ENCODE peak calls at places on chromosome 1, in six cellular contexts. One of them, this sample, is unnamed.

GRCh38 chr1:201737350-201738060 is 91.5 kb upstream of the IPO9 start:
- DNase-seq in sigmoid colon: peak
- DNase-seq in aorta: no peak
- DNase-seq in psoas muscle: peak
- DNase-seq in esophagus squamous epithelium: no peak
- DNase-seq in transverse colon: peak
- DNase-seq in this sample: no peak

GRCh38 chr1:183238071-183238470 is 52.0 kb downstream of the LAMC2 start:
- DNase-seq in sigmoid colon: no peak
- DNase-seq in aorta: no peak
- DNase-seq in psoas muscle: no peak
- DNase-seq in esophagus squamous epithelium: no peak
- DNase-seq in transverse colon: no peak
- DNase-seq in this sample: no peak

GRCh38 chr1:247639381-247639981 is 34.1 kb downstream of the OR2G3 start:
- DNase-seq in sigmoid colon: peak
- DNase-seq in aorta: peak
- DNase-seq in psoas muscle: peak
- DNase-seq in esophagus squamous epithelium: no peak
- DNase-seq in transverse colon: peak
- DNase-seq in this sample: no peak

GRCh38 chr1:215682232-215682631 is 115.1 kb downstream of the KCTD3 start:
- DNase-seq in sigmoid colon: no peak
- DNase-seq in aorta: no peak
- DNase-seq in psoas muscle: no peak
- DNase-seq in esophagus squamous epithelium: no peak
- DNase-seq in transverse colon: no peak
- DNase-seq in this sample: no peak

GRCh38 chr1:173266845-173267244 is 59.7 kb upstream of the TNFSF4 start:
- DNase-seq in sigmoid colon: no peak
- DNase-seq in aorta: no peak
- DNase-seq in psoas muscle: no peak
- DNase-seq in esophagus squamous epithelium: no peak
- DNase-seq in transverse colon: no peak
- DNase-seq in this sample: no peak

GRCh38 chr1:8241417-8242014 is 76.4 kb upstream of the SLC45A1 start:
- DNase-seq in sigmoid colon: no peak
- DNase-seq in aorta: no peak
- DNase-seq in psoas muscle: no peak
- DNase-seq in esophagus squamous epithelium: no peak
- DNase-seq in transverse colon: peak
- DNase-seq in this sample: no peak

GRCh38 chr1:93206567-93206954 is 26.0 kb downstream of the CCDC18 start:
- DNase-seq in sigmoid colon: no peak
- DNase-seq in aorta: no peak
- DNase-seq in psoas muscle: no peak
- DNase-seq in esophagus squamous epithelium: no peak
- DNase-seq in transverse colon: no peak
- DNase-seq in this sample: no peak

GRCh38 chr1:111199881-111200801 is at the start of gene DENND2D:
- DNase-seq in sigmoid colon: peak
- DNase-seq in aorta: peak
- DNase-seq in psoas muscle: no peak
- DNase-seq in esophagus squamous epithelium: no peak
- DNase-seq in transverse colon: peak
- DNase-seq in this sample: no peak

GRCh38 chr1:212152308-212152693 is 116.8 kb downstream of the DTL start:
- DNase-seq in sigmoid colon: no peak
- DNase-seq in aorta: no peak
- DNase-seq in psoas muscle: no peak
- DNase-seq in esophagus squamous epithelium: no peak
- DNase-seq in transverse colon: no peak
- DNase-seq in this sample: no peak

GRCh38 chr1:201447911-201448871 is 20.8 kb downstream of the PHLDA3 start:
- DNase-seq in sigmoid colon: peak
- DNase-seq in aorta: peak
- DNase-seq in psoas muscle: peak
- DNase-seq in esophagus squamous epithelium: no peak
- DNase-seq in transverse colon: peak
- DNase-seq in this sample: no peak

GRCh38 chr1:217431395-217431794 is 199.5 kb downstream of the GPATCH2 start:
- DNase-seq in sigmoid colon: no peak
- DNase-seq in aorta: no peak
- DNase-seq in psoas muscle: no peak
- DNase-seq in esophagus squamous epithelium: no peak
- DNase-seq in transverse colon: no peak
- DNase-seq in this sample: no peak

GRCh38 chr1:245693941-245694340 is 539.2 kb downstream of the KIF26B start:
- DNase-seq in sigmoid colon: no peak
- DNase-seq in aorta: no peak
- DNase-seq in psoas muscle: no peak
- DNase-seq in esophagus squamous epithelium: no peak
- DNase-seq in transverse colon: no peak
- DNase-seq in this sample: no peak

GRCh38 chr1:220833436-220833835 is 45.8 kb upstream of the HLX start:
- DNase-seq in sigmoid colon: no peak
- DNase-seq in aorta: no peak
- DNase-seq in psoas muscle: no peak
- DNase-seq in esophagus squamous epithelium: no peak
- DNase-seq in transverse colon: no peak
- DNase-seq in this sample: no peak

GRCh38 chr1:42682739-42683529 is 716 bp downstream of the YBX1 start:
- DNase-seq in sigmoid colon: peak
- DNase-seq in aorta: peak
- DNase-seq in psoas muscle: peak
- DNase-seq in esophagus squamous epithelium: peak
- DNase-seq in transverse colon: peak
- DNase-seq in this sample: no peak

GRCh38 chr1:28160677-28161328 is 15.7 kb downstream of the PTAFR start:
- DNase-seq in sigmoid colon: no peak
- DNase-seq in aorta: peak
- DNase-seq in psoas muscle: peak
- DNase-seq in esophagus squamous epithelium: no peak
- DNase-seq in transverse colon: peak
- DNase-seq in this sample: peak

GRCh38 chr1:7576946-7577657 is 194.0 kb upstream of the VAMP3 start:
- DNase-seq in sigmoid colon: peak
- DNase-seq in aorta: peak
- DNase-seq in psoas muscle: peak
- DNase-seq in esophagus squamous epithelium: no peak
- DNase-seq in transverse colon: no peak
- DNase-seq in this sample: no peak

GRCh38 chr1:151458936-151459330 is 361 bp downstream of the POGZ start:
- DNase-seq in sigmoid colon: peak
- DNase-seq in aorta: peak
- DNase-seq in psoas muscle: peak
- DNase-seq in esophagus squamous epithelium: no peak
- DNase-seq in transverse colon: peak
- DNase-seq in this sample: no peak

GRCh38 chr1:40477680-40478057 is 579 bp downstream of the ZFP69 start:
- DNase-seq in sigmoid colon: no peak
- DNase-seq in aorta: no peak
- DNase-seq in psoas muscle: no peak
- DNase-seq in esophagus squamous epithelium: no peak
- DNase-seq in transverse colon: peak
- DNase-seq in this sample: no peak

GRCh38 chr1:222465211-222466041 is 82.5 kb downstream of the HHIPL2 start:
- DNase-seq in sigmoid colon: peak
- DNase-seq in aorta: peak
- DNase-seq in psoas muscle: peak
- DNase-seq in esophagus squamous epithelium: peak
- DNase-seq in transverse colon: peak
- DNase-seq in this sample: no peak

GRCh38 chr1:70504821-70505193 is 93.7 kb downstream of the CTH start:
- DNase-seq in sigmoid colon: peak
- DNase-seq in aorta: no peak
- DNase-seq in psoas muscle: no peak
- DNase-seq in esophagus squamous epithelium: no peak
- DNase-seq in transverse colon: peak
- DNase-seq in this sample: no peak

GRCh38 chr1:24580756-24581155 is 24.9 kb downstream of the NCMAP start:
- DNase-seq in sigmoid colon: no peak
- DNase-seq in aorta: no peak
- DNase-seq in psoas muscle: no peak
- DNase-seq in esophagus squamous epithelium: no peak
- DNase-seq in transverse colon: no peak
- DNase-seq in this sample: no peak

GRCh38 chr1:204651843-204652421 is 33.6 kb downstream of the LRRN2 start:
- DNase-seq in sigmoid colon: no peak
- DNase-seq in aorta: no peak
- DNase-seq in psoas muscle: no peak
- DNase-seq in esophagus squamous epithelium: no peak
- DNase-seq in transverse colon: no peak
- DNase-seq in this sample: no peak

GRCh38 chr1:51638350-51638749 is 21.5 kb downstream of the OSBPL9 start:
- DNase-seq in sigmoid colon: no peak
- DNase-seq in aorta: no peak
- DNase-seq in psoas muscle: no peak
- DNase-seq in esophagus squamous epithelium: no peak
- DNase-seq in transverse colon: no peak
- DNase-seq in this sample: no peak

GRCh38 chr1:247211339-247211738 is 39.5 kb upstream of the ZNF124 start:
- DNase-seq in sigmoid colon: no peak
- DNase-seq in aorta: no peak
- DNase-seq in psoas muscle: no peak
- DNase-seq in esophagus squamous epithelium: no peak
- DNase-seq in transverse colon: no peak
- DNase-seq in this sample: no peak

GRCh38 chr1:65490231-65491009 is 70.0 kb downstream of the LEPR start:
- DNase-seq in sigmoid colon: no peak
- DNase-seq in aorta: no peak
- DNase-seq in psoas muscle: no peak
- DNase-seq in esophagus squamous epithelium: no peak
- DNase-seq in transverse colon: no peak
- DNase-seq in this sample: no peak

GRCh38 chr1:65495137-65495536 is 74.7 kb downstream of the LEPR start:
- DNase-seq in sigmoid colon: no peak
- DNase-seq in aorta: no peak
- DNase-seq in psoas muscle: no peak
- DNase-seq in esophagus squamous epithelium: no peak
- DNase-seq in transverse colon: no peak
- DNase-seq in this sample: no peak

GRCh38 chr1:65491472-65491871 is 71.0 kb downstream of the LEPR start:
- DNase-seq in sigmoid colon: no peak
- DNase-seq in aorta: no peak
- DNase-seq in psoas muscle: no peak
- DNase-seq in esophagus squamous epithelium: no peak
- DNase-seq in transverse colon: no peak
- DNase-seq in this sample: no peak

GRCh38 chr1:65494671-65495070 is 74.2 kb downstream of the LEPR start:
- DNase-seq in sigmoid colon: no peak
- DNase-seq in aorta: no peak
- DNase-seq in psoas muscle: no peak
- DNase-seq in esophagus squamous epithelium: no peak
- DNase-seq in transverse colon: no peak
- DNase-seq in this sample: no peak

GRCh38 chr1:65493792-65494191 is 73.3 kb downstream of the LEPR start:
- DNase-seq in sigmoid colon: no peak
- DNase-seq in aorta: no peak
- DNase-seq in psoas muscle: no peak
- DNase-seq in esophagus squamous epithelium: no peak
- DNase-seq in transverse colon: no peak
- DNase-seq in this sample: no peak
- H3K27ac ChIP-seq in sigmoid colon: no peak
- H3K27ac ChIP-seq in aorta: no peak
- H3K27ac ChIP-seq in psoas muscle: no peak
- H3K27ac ChIP-seq in esophagus squamous epithelium: no peak
- H3K27ac ChIP-seq in transverse colon: no peak
- H3K27ac ChIP-seq in this sample: no peak

GRCh38 chr1:66295821-66296220 is 238.1 kb upstream of the SGIP1 start:
- DNase-seq in sigmoid colon: no peak
- DNase-seq in aorta: no peak
- DNase-seq in psoas muscle: no peak
- DNase-seq in esophagus squamous epithelium: no peak
- DNase-seq in transverse colon: no peak
- DNase-seq in this sample: no peak
- H3K27ac ChIP-seq in sigmoid colon: no peak
- H3K27ac ChIP-seq in aorta: no peak
- H3K27ac ChIP-seq in psoas muscle: no peak
- H3K27ac ChIP-seq in esophagus squamous epithelium: no peak
- H3K27ac ChIP-seq in transverse colon: no peak
- H3K27ac ChIP-seq in this sample: no peak

DNA sequence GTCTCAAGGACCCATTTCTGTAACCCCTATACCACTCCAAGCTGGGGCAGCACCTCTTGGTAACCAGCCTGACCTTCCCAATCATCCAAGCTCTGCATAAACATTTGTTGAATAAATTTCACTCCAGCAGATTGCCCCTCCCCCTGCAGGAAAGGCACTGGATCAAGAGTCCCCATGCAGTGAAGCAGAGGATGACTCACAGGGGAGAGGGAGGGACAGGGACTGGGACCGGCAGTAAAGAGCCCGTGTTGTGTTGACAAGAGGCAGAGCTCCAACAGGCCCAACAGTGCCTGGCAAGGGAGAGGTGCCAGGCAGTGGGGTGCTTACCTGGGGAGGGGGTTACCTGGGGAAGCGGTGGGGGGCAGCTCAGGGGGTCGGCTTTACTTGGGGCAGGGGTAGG is 32.3 kb downstream of the SLC9A1 start:
- DNase-seq in sigmoid colon: peak
- DNase-seq in aorta: peak
- DNase-seq in psoas muscle: no peak
- DNase-seq in esophagus squamous epithelium: no peak
- DNase-seq in transverse colon: peak
- DNase-seq in this sample: no peak
- H3K27ac ChIP-seq in sigmoid colon: peak
- H3K27ac ChIP-seq in aorta: no peak
- H3K27ac ChIP-seq in psoas muscle: peak
- H3K27ac ChIP-seq in esophagus squamous epithelium: peak
- H3K27ac ChIP-seq in transverse colon: peak
- H3K27ac ChIP-seq in this sample: peak

GRCh38 chr1:36157973-36158826 is 2.2 kb downstream of the MAP7D1 start:
- DNase-seq in sigmoid colon: no peak
- DNase-seq in aorta: no peak
- DNase-seq in psoas muscle: no peak
- DNase-seq in esophagus squamous epithelium: no peak
- DNase-seq in transverse colon: no peak
- DNase-seq in this sample: no peak
- H3K27ac ChIP-seq in sigmoid colon: peak
- H3K27ac ChIP-seq in aorta: peak
- H3K27ac ChIP-seq in psoas muscle: peak
- H3K27ac ChIP-seq in esophagus squamous epithelium: peak
- H3K27ac ChIP-seq in transverse colon: peak
- H3K27ac ChIP-seq in this sample: peak